ENCODE peak calls at places on chromosome 5, in ten cellular contexts. M is substantia nigra; T is brain microvascular endothelial cell; N is psoas muscle; J is AG04450; W is A549; E is CD8-positive, alpha-beta T cell; V is PC-9; F is A673; R is left ventricle myocardium inferior. S is an unnamed sample.

GRCh38 chr5:67765697-67766096 is 449.9 kb upstream of the PIK3R1 start:
- DNase-seq in M (no peak), T (no peak), N (no peak), J (no peak), W (no peak), E (no peak), V (no peak), F (no peak), R (no peak), S (no peak)

GRCh38 chr5:33794550-33795300 is 97.1 kb downstream of the ADAMTS12 start:
- DNase-seq in M (no peak), T (peak), N (no peak), J (no peak), W (no peak), E (no peak), V (no peak), F (no peak), R (no peak), S (no peak)

GRCh38 chr5:76718880-76719279 is 3.0 kb downstream of the F2R start:
- DNase-seq in M (no peak), T (no peak), N (no peak), J (no peak), W (no peak), E (no peak), V (no peak), F (no peak), R (no peak), S (no peak)

GRCh38 chr5:16994576-16994975 is 58.5 kb upstream of the MYO10 start:
- DNase-seq in M (no peak), T (no peak), N (no peak), J (no peak), W (no peak), E (no peak), V (no peak), F (no peak), R (no peak), S (peak)

GRCh38 chr5:179762079-179762780 is 29.6 kb downstream of the MAML1 start:
- DNase-seq in M (no peak), T (peak), N (peak), J (no peak), W (peak), E (no peak), V (peak), F (peak), R (no peak), S (peak)

GRCh38 chr5:80976985-80977384 is 16.8 kb downstream of the RASGRF2 start:
- DNase-seq in M (no peak), T (no peak), N (no peak), J (no peak), W (no peak), E (no peak), V (no peak), F (no peak), R (no peak), S (no peak)

GRCh38 chr5:107486489-107486888 is 184.2 kb downstream of the EFNA5 start:
- DNase-seq in M (no peak), T (peak), N (no peak), J (no peak), W (no peak), E (no peak), V (no peak), F (no peak), R (no peak), S (no peak)

GRCh38 chr5:151595411-151595826 is 4.3 kb upstream of the FAT2 start:
- DNase-seq in M (no peak), T (no peak), N (no peak), J (no peak), W (no peak), E (no peak), V (no peak), F (no peak), R (peak), S (no peak)

GRCh38 chr5:171724771-171725609 is 60.6 kb upstream of the SMIM23 start:
- DNase-seq in M (no peak), T (no peak), N (no peak), J (no peak), W (no peak), E (no peak), V (no peak), F (no peak), R (no peak), S (no peak)

GRCh38 chr5:96614110-96614691 is 48.0 kb upstream of the CAST start:
- DNase-seq in M (peak), T (peak), N (no peak), J (peak), W (peak), E (peak), V (peak), F (peak), R (no peak), S (peak)

DNA sequence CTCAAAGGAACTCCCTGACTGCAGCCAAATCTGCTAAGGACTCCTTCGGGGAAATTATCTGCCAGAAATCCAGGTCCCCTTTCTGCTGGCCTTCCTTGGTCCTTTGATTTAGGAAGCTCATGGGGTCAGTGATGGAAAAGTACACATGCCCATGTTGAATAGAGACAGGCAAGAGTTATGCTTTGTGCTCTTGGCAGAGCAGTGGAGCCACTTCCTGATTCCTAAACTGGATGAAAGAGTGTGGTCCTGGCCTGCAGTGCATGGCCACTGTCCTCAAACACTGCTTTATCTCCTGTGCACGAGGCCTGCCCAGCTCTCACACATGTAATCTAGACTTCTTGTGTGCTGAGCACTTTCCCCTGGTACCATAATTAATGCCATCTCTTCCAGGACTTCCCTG is 2.0 kb upstream of the EBF1 start:
- DNase-seq in M (no peak), T (no peak), N (no peak), J (no peak), W (no peak), E (no peak), V (no peak), F (no peak), R (no peak), S (no peak)
- H3K27ac ChIP-seq in M (no peak), T (no peak), N (no peak), J (no peak), W (no peak), E (no peak), V (no peak), F (no peak), R (peak), S (no peak)

GRCh38 chr5:31355337-31355736 is 161.9 kb downstream of the CDH6 start:
- DNase-seq in M (no peak), T (no peak), N (no peak), J (no peak), W (no peak), E (no peak), V (no peak), F (peak), R (no peak), S (no peak)
- H3K27ac ChIP-seq in M (no peak), T (no peak), N (no peak), J (no peak), W (no peak), E (no peak), V (no peak), F (no peak), R (no peak), S (no peak)

DNA sequence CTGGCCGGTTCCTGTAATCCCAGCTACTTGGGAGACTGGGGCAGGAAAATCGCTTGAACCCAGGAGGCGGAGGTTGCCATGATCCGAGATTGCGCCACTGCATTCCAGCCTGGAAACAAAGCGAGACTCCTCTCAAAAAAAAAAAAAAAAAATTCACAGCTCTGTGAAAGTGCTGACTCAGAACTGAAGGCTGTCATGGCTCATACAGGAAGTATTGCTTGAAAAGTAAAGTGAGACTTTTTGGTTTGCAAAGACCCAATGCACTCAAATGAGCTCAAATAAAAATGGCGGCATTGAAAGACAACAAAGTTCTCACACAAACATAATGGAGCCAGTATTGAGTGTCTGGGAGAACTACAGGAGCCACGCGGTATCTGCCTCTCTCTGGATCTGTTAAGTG is 202.1 kb downstream of the FBXL7 start:
- DNase-seq in M (no peak), T (peak), N (no peak), J (no peak), W (peak), E (no peak), V (no peak), F (no peak), R (no peak), S (no peak)
- H3K27ac ChIP-seq in M (no peak), T (peak), N (no peak), J (no peak), W (no peak), E (no peak), V (no peak), F (no peak), R (no peak), S (no peak)

DNA sequence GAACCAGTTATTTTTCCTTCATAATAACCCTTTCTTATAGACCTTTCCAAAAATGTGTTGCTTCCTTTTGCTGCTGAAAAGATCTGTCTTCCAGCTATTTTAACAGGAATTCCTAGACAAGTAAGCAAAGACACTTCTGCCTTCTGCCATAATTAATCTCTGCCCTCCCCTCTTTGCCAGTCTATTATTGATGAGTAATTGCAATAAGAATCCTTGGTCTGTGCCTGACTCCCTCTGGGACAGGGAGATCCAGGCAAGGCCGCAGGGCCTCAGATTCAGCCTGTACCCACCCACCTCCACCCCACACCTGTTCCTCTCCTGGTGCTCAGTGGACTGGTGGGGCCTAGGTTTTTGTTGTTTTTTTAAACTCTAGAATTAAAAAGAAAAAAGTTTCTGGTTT is 8.3 kb downstream of the FOXD1 start:
- DNase-seq in M (no peak), T (no peak), N (no peak), J (no peak), W (no peak), E (no peak), V (no peak), F (no peak), R (no peak), S (no peak)
- H3K27ac ChIP-seq in M (no peak), T (no peak), N (no peak), J (no peak), W (no peak), E (no peak), V (no peak), F (no peak), R (no peak), S (no peak)

DNA sequence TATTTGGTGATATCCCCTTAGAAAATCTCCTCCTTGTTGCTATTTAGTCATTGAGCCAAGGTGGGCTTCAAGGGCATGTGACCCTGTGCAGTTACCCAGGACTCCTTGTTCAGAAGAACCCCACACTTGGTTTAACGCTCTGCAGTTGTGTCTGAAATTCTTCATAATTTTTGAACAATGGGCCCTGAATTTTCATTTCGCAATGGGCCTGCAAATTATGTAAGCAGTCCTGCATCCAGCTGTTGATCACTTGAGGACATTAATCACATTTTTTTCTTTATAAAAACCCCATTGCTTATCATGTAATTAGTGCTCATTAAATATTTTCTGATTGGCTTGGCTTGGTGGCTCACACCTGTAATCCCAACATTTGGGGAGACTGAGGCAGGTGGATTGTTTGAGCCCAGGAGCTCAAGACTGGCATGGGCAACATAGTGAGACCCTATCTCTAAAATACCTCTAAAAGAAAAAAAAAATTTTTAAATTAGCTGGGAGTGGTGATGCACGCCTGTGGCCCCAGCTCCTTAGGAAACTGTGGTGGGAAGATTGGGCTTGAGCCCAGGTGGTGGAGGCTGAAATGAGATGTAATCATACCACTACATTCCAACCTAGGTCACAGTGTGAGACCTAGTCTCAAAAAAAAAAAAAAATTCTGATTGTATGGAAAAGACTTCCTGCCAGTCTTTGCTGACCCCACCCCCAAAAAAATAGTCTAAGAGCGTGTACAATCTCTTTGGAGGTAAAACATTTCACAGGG is 194.2 kb upstream of the HAPLN1 start:
- DNase-seq in M (no peak), T (peak), N (no peak), J (no peak), W (no peak), E (no peak), V (no peak), F (no peak), R (no peak), S (no peak)
- H3K27ac ChIP-seq in M (no peak), T (peak), N (no peak), J (no peak), W (no peak), E (no peak), V (no peak), F (no peak), R (peak), S (no peak)

DNA sequence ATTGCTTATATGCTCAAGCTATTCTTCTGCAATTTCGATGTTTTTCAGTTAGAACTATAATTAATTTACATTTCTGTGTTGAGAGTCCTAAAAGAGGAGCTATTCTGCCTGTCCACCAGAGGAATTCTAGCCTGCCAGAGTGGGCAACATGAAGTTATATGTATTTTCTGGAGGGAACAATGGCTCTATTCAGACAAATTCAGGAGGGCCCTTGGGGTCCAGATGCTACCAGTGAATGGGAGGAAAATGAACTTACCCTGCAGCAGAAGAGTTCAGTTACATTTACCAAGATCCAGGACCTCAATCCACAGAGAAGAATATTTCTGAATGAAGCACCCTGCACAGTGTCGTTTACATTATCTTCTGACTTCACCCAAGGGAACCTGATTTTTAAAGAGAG is 80.7 kb downstream of the ITGA1 start:
- DNase-seq in M (no peak), T (no peak), N (no peak), J (no peak), W (no peak), E (no peak), V (no peak), F (no peak), R (no peak), S (no peak)
- H3K27ac ChIP-seq in M (no peak), T (no peak), N (no peak), J (no peak), W (no peak), E (no peak), V (no peak), F (no peak), R (no peak), S (no peak)

DNA sequence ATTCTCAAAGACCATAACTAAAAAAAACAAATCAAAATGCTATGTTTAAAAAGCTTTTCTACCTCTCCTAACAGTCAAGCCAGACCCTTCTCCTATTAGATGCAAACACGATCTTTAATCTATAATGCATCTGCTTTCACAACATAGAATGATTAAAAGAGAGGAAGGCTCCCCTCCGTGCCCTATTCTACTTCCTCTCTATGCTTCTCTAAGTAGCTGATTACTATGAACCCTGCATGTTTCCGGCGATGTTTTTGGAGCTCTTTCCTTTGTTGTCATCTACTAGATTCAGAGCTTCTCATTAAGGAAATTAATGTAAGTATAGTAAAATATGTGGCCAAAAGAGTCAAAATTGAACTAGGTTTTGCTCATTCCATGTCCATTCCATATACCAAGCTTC is 29.2 kb upstream of the CEP120 start:
- DNase-seq in M (no peak), T (no peak), N (no peak), J (no peak), W (no peak), E (no peak), V (no peak), F (peak), R (no peak), S (no peak)
- H3K27ac ChIP-seq in M (no peak), T (no peak), N (no peak), J (no peak), W (no peak), E (no peak), V (no peak), F (peak), R (no peak), S (no peak)

DNA sequence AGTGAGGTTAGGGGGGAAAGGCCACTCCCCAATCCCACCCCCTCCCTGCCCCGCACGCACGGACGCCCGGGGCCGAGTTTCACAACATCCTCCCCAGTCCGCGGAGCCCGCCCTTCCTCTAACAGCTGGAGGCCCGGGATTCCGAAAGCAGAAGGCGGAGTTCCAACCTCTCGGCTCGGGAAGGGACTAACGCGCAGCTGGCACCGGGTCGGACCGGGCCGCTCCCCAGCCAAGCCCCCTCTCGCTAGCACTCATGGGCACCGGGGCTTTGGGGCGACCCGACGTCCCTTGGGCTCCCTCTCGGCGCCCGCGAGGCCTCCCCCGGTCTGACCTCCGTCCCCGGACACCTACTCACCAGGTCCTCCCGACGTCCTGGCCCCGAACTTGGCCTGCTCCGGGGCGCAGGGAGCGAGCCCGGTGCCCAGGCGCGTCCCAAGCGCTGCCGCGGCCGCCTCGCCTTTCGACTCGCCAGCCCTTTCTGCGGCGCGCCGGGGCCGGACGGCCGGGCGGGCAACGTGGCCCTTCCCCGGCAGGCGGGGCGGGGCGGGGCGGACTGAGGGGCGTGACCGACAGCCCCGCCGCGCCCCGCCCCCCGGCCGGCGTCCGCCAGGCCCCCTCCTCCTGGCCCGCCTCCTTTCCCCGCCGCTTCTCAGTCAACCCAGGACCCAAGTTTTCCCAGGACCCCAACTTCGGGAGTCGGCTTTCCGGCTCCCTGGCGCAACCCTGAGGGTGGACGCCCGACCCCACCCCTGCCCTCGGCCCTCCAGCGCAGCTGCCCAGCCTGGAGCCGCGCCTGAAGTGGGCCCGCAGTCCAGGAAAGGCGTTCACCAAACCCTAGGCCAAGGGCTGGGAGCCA is at the start of gene MGAT1:
- DNase-seq in M (peak), T (peak), N (peak), J (no peak), W (peak), E (peak), V (peak), F (peak), R (peak), S (peak)
- H3K27ac ChIP-seq in M (peak), T (peak), N (peak), J (peak), W (peak), E (peak), V (peak), F (peak), R (peak), S (peak)

DNA sequence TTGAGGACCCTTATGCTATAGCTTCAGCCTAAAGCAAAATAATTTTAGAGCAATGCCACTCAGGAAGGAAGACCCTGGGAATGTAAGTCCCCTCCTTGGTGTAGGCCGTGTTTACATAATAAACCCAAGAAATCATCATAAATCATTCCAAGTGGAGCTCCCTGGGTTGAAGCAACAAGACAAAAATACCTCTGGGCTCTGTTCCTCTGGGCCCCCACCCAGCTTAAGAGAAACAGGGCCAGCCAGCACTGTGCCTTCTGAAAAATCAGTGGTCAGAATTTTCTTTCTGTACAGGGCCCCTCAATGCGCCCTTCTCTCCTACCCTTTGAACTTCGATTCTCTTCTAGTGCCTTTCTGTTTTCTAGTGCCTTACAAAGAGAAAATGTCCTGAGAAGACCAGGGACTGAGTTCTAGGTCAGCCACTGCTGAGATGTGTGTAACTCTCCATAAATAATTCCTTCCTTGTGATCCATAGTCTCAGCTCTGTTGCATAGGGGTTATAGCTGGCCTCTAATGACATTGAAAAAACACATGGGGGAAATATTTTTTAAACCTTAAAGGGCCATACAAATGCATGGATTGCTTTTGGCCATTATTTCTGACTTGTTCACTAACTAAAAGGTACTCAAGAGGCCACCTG is 101.0 kb downstream of the ADRB2 start:
- DNase-seq in M (no peak), T (no peak), N (no peak), J (no peak), W (no peak), E (no peak), V (no peak), F (no peak), R (no peak), S (no peak)
- H3K27ac ChIP-seq in M (no peak), T (no peak), N (peak), J (no peak), W (no peak), E (no peak), V (no peak), F (no peak), R (no peak), S (no peak)